ENCODE peak calls at places on chromosomes 13 and 19, in six cellular contexts. Y, Z, K, L, D and J are unnamed samples.

GRCh38 chr13:27004866-27005265 is 166.7 kb downstream of the USP12 start:
- DNase-seq in Z (no peak), D (peak), Y (no peak), K (no peak), L (no peak), J (no peak)

GRCh38 chr13:107680115-107680514 is 535.2 kb downstream of the LIG4 start:
- DNase-seq in K (peak), Y (peak), L (no peak), D (no peak), Z (no peak), J (no peak)

GRCh38 chr13:59829690-59830089 is 334.0 kb downstream of the DIAPH3 start:
- DNase-seq in K (no peak), D (no peak), Z (no peak), L (no peak), Y (no peak), J (no peak)

GRCh38 chr19:3451451-3451866 is 28.9 kb downstream of the SMIM24 start:
- DNase-seq in Z (no peak), Y (no peak), D (no peak), L (no peak), K (no peak), J (no peak)

GRCh38 chr19:14550201-14550754 is 20.9 kb downstream of the TECR start:
- DNase-seq in K (peak), Y (peak), L (no peak), Z (no peak), D (no peak), J (no peak)

GRCh38 chr19:48798937-48799336 is 11.9 kb downstream of the BCAT2 start:
- DNase-seq in Z (no peak), Y (peak), K (no peak), L (peak), D (no peak), J (no peak)

GRCh38 chr19:18391509-18392075 is 5.6 kb downstream of the GDF15 start:
- DNase-seq in D (no peak), L (no peak), Y (no peak), K (no peak), Z (no peak), J (no peak)

GRCh38 chr13:47904891-47905290 is 96.2 kb downstream of the SUCLA2 start:
- DNase-seq in D (no peak), L (no peak), Z (no peak), Y (no peak), K (no peak), J (no peak)

GRCh38 chr19:38453596-38453995 is 20.1 kb downstream of the RYR1 start:
- DNase-seq in L (no peak), Z (no peak), Y (no peak), K (no peak), D (no peak), J (no peak)

GRCh38 chr19:584240-585001 is 5.3 kb upstream of the HCN2 start:
- DNase-seq in K (no peak), L (peak), Y (peak), Z (no peak), D (no peak), J (peak)

GRCh38 chr19:27689734-27690241 is 1523.2 kb downstream of the UQCRFS1 start:
- DNase-seq in L (no peak), D (no peak), Y (no peak), Z (no peak), K (no peak), J (no peak)

GRCh38 chr13:40987606-40988280 is 31.4 kb downstream of the ELF1 start:
- DNase-seq in L (peak), K (no peak), Y (no peak), Z (peak), D (no peak), J (no peak)

GRCh38 chr19:49339364-49340068 is 4.3 kb downstream of the CD37 start:
- DNase-seq in L (peak), Z (peak), K (no peak), Y (no peak), D (peak), J (no peak)

GRCh38 chr19:49631610-49632192 is 8.2 kb downstream of the RRAS start:
- DNase-seq in Z (no peak), L (no peak), K (no peak), D (no peak), Y (no peak), J (no peak)